ENCODE peak calls at places on chromosomes 16 and 17, in six cellular contexts. B is CD4-positive, alpha-beta memory T cell; D is neural progenitor cell; P is upper lobe of left lung; R is cardiac muscle cell; X is breast epithelium. N is an unnamed sample.
A peak's percentile ranks its signal among the peaks of the same experiment; 100 is the strongest.

GRCh38 chr16:22123146-22123545 is 30.8 kb downstream of the VWA3A start:
- DNase-seq in P (no peak), R (no peak), D (peak; percentile 24), X (no peak), B (no peak), N (no peak)

GRCh38 chr16:77434365-77435239 is at the start of gene ADAMTS18:
- DNase-seq in P (peak; percentile 80), R (peak; percentile 25), X (no peak), B (no peak), D (peak; percentile 73), N (no peak)

GRCh38 chr16:30049871-30050270 is 15.7 kb upstream of the ALDOA start:
- DNase-seq in D (no peak), X (no peak), R (no peak), P (no peak), B (no peak), N (no peak)

GRCh38 chr16:73171901-73172619 is 124.1 kb upstream of the ZFHX3 start:
- DNase-seq in B (no peak), D (no peak), P (peak; percentile 70), R (no peak), X (no peak), N (no peak)

GRCh38 chr17:1746975-1747543 is 4.4 kb downstream of the SERPINF2 start:
- DNase-seq in P (peak; percentile 89), R (no peak), B (no peak), D (no peak), X (peak; percentile 88), N (no peak)

GRCh38 chr17:81387235-81388060 is 7.8 kb upstream of the BAHCC1 start:
- DNase-seq in D (peak; percentile 86), X (no peak), R (peak; percentile 71), P (peak; percentile 91), B (no peak), N (no peak)

GRCh38 chr16:72923757-72924156 is 124.2 kb downstream of the ZFHX3 start:
- DNase-seq in P (no peak), B (no peak), R (no peak), X (no peak), D (no peak), N (no peak)

GRCh38 chr17:79022507-79022991 is 1.4 kb upstream of the C1QTNF1 start:
- DNase-seq in P (no peak), R (no peak), X (no peak), B (no peak), D (no peak), N (no peak)

GRCh38 chr16:8921626-8921984 is 39.5 kb downstream of the LITAFD start:
- DNase-seq in P (no peak), D (no peak), R (no peak), X (no peak), B (no peak), N (no peak)

GRCh38 chr17:15947331-15947730 is 2.4 kb downstream of the ADORA2B start:
- DNase-seq in D (no peak), X (no peak), R (no peak), B (no peak), P (peak; percentile 39), N (no peak)

GRCh38 chr17:59366773-59367656 is 35.6 kb downstream of the YPEL2 start:
- DNase-seq in X (peak; percentile 25), R (peak; percentile 83), B (peak; percentile 17), D (no peak), P (no peak), N (no peak)

GRCh38 chr17:40347319-40348135 is 17.0 kb downstream of the GJD3 start:
- DNase-seq in P (no peak), X (no peak), D (no peak), B (no peak), R (no peak), N (no peak)

GRCh38 chr17:48541574-48542113 is 3.3 kb downstream of the HOXB2 start:
- DNase-seq in R (peak; percentile 65), D (peak; percentile 53), X (no peak), P (peak; percentile 92), B (no peak), N (peak; percentile 35)

GRCh38 chr17:74283371-74283673 is 9.3 kb downstream of the DNAI2 start:
- DNase-seq in D (no peak), R (no peak), P (no peak), X (no peak), B (no peak), N (no peak)

GRCh38 chr17:2023692-2024571 is 1.2 kb downstream of the RTN4RL1 start:
- DNase-seq in R (peak; percentile 60), D (peak; percentile 99), P (peak; percentile 88), X (peak; percentile 52), B (peak; percentile 61), N (no peak)

GRCh38 chr16:23252310-23252709 is 49.8 kb upstream of the SCNN1B start:
- DNase-seq in P (no peak), D (no peak), X (no peak), R (no peak), B (no peak), N (no peak)

GRCh38 chr17:64202683-64203430 is 60.2 kb downstream of the TEX2 start:
- DNase-seq in R (no peak), X (no peak), D (peak; percentile 29), P (no peak), B (no peak), N (no peak)

GRCh38 chr16:70662991-70663523 is 16.7 kb downstream of the IL34 start:
- DNase-seq in P (peak; percentile 69), D (no peak), X (no peak), R (no peak), B (no peak), N (no peak)

GRCh38 chr16:83954577-83955016 is 1.6 kb downstream of the OSGIN1 start:
- DNase-seq in X (peak; percentile 63), R (no peak), B (no peak), D (no peak), P (no peak), N (no peak)

GRCh38 chr16:73058616-73059409 is 10.9 kb upstream of the ZFHX3 start:
- DNase-seq in B (no peak), D (peak; percentile 88), R (peak; percentile 72), X (no peak), P (peak; percentile 93), N (no peak)

GRCh38 chr16:6957676-6958075 is 375.0 kb upstream of the RBFOX1 start:
- DNase-seq in B (no peak), D (peak; percentile 17), R (peak; percentile 30), X (no peak), P (no peak), N (no peak)

GRCh38 chr17:16980813-16981731 is 9.2 kb upstream of the TNFRSF13B start:
- DNase-seq in P (no peak), B (no peak), X (no peak), D (no peak), R (no peak), N (no peak)

GRCh38 chr16:23398987-23399805 is 53.8 kb downstream of the COG7 start:
- DNase-seq in D (peak; percentile 94), B (no peak), X (no peak), R (peak; percentile 52), P (peak; percentile 25), N (no peak)

GRCh38 chr16:75931970-75932369 is 205.7 kb upstream of the CPHXL start:
- DNase-seq in B (no peak), X (no peak), P (no peak), R (no peak), D (no peak), N (no peak)

GRCh38 chr16:77596243-77596642 is 126.1 kb upstream of the NUDT7 start:
- DNase-seq in X (no peak), D (no peak), P (no peak), R (no peak), B (no peak), N (no peak)

GRCh38 chr16:19583665-19584300 is 28.3 kb downstream of the VPS35L start:
- DNase-seq in X (no peak), D (peak; percentile 56), R (peak; percentile 73), P (no peak), B (peak; percentile 31), N (no peak)

GRCh38 chr16:69561901-69562300 is 3.9 kb upstream of the NFAT5 start:
- DNase-seq in X (no peak), R (no peak), D (no peak), P (no peak), B (no peak), N (no peak)

DNA sequence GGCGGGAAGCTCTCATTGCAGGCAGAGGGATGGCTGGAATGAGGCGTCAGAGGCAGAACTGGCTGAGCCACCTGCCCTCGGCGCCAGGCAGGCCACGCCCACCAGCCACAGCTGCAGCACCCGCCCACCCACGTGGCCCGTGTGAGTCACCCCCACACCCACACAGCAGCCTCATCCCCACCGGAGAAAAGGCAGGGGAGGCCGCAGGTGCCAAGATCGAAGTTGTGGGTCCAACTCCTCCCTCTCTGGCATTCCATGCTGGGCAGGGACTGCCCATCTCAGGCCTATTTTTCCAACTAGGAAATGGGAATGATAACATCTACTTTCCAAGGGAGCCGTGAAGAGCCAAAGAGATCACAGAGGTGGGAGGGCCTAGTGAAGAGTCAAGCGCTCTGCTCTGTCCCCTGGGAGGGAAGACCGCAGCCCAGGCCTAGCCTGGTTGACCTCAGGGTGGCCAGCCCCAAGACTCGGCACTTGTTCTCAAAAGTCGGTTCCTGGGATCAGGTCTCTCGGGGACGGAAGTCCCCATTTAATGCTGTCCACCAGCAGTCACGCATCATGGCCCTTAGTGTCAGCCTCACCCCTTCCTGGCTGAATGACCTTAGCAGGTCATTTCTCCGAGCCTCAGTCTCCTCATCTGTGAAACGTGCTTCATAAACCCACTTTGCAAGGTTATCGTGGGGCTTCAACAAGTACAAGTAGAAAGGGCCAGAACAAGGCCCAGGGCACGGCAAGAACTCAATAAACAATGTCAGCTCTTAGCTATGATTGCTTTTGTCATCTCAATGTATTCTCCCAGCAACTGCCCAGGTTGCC is at the start of gene TRPV3:
- DNase-seq in X (peak; percentile 71), D (no peak), B (peak; percentile 61), R (no peak), P (peak; percentile 89), N (peak; percentile 50)
- H3K27ac ChIP-seq in X (peak within 1 kb of the TSS; percentile 73), D (no peak within 1 kb of the TSS), B (peak within 1 kb of the TSS; percentile 26), R (no peak within 1 kb of the TSS), P (no peak within 1 kb of the TSS), N (no peak within 1 kb of the TSS)

GRCh38 chr17:22304667-22305303 is 612.5 kb downstream of the KCNJ18 start:
- DNase-seq in R (no peak), D (no peak), B (no peak), P (peak; percentile 46), X (no peak), N (no peak)
- H3K9me3 ChIP-seq in R (no peaks in the 10 kb centered on the region), D (peaks cover 3% of the 10 kb centered on the region), B (no peaks in the 10 kb centered on the region), P (peaks cover 8% of the 10 kb centered on the region), X (peaks cover 31% of the 10 kb centered on the region), N (no peaks in the 10 kb centered on the region)

GRCh38 chr16:88454315-88455057 is 1.4 kb downstream of the ZFPM1 start:
- DNase-seq in B (peak; percentile 56), R (peak; percentile 44), X (no peak), D (peak; percentile 56), P (peak; percentile 89), N (peak; percentile 50)

GRCh38 chr16:88451586-88452484 is 1.2 kb upstream of the ZFPM1 start:
- DNase-seq in D (no peak), X (no peak), B (no peak), R (no peak), P (no peak), N (no peak)

GRCh38 chr16:88452485-88453216 is 429 bp upstream of the ZFPM1 start:
- DNase-seq in P (peak; percentile 100), D (peak; percentile 96), B (peak; percentile 97), R (peak; percentile 97), X (peak; percentile 95), N (peak; percentile 99)

GRCh38 chr16:88453217-88453531 is at the start of gene ZFPM1:
- DNase-seq in R (peak; percentile 98), X (no peak), B (no peak), D (peak; percentile 98), P (no peak), N (no peak)

GRCh38 chr16:88453621-88454314 is 688 bp downstream of the ZFPM1 start:
- DNase-seq in R (peak; percentile 59), P (peak; percentile 90), D (peak; percentile 52), B (no peak), X (no peak), N (no peak)
- H3K27ac ChIP-seq in R (peak overlapping the region; percentile 26), P (peak overlapping the region; percentile 64), D (no peak overlapping the region), B (peak overlapping the region; percentile 74), X (no peak overlapping the region), N (peak overlapping the region; percentile 41)

GRCh38 chr16:3306078-3306477 is 781 bp downstream of the ZNF75A start:
- DNase-seq in P (no peak), X (no peak), D (no peak), R (no peak), B (no peak), N (no peak)
- H3K9me3 ChIP-seq in P (peaks cover 72% of the 10 kb centered on the region), X (peaks cover 77% of the 10 kb centered on the region), D (peaks cover 39% of the 10 kb centered on the region), R (no peaks in the 10 kb centered on the region), B (peaks cover 32% of the 10 kb centered on the region), N (peaks cover 43% of the 10 kb centered on the region)